ENCODE peak calls at places on chromosomes 11 and 22, in eight cellular contexts. G is WTC11; Z is stimulated activated CD4-positive, alpha-beta T cell treated with anti-CD3 and anti-CD28 coated beads, Interleukin-1b, Interleukin-23, amount 100 ng/mL, for 1 hour; Q is activated T-cell treated with anti-CD3 and anti-CD28 coated beads for 24 hours; H is MG63; M is nephron progenitor cell; B is lung; I is NCI-H1105. O is an unnamed sample.

GRCh38 chr22:30265851-30266444 is 703 bp downstream of the OSM start:
- DNase-seq in M (no peak), H (no peak), I (no peak), B (peak), G (no peak), Z (peak), Q (peak), O (peak)

GRCh38 chr22:46869848-46870441 is 107.5 kb downstream of the TBC1D22A start:
- DNase-seq in G (no peak), H (no peak), I (no peak), Q (no peak), Z (no peak), M (no peak), B (no peak), O (no peak)

GRCh38 chr11:2464451-2465165 is 19.8 kb downstream of the KCNQ1 start:
- DNase-seq in I (no peak), Z (no peak), M (no peak), Q (no peak), H (no peak), G (no peak), B (no peak), O (peak)

GRCh38 chr11:45885274-45885920 is at the start of gene MAPK8IP1:
- DNase-seq in G (peak), Z (peak), M (peak), H (peak), I (peak), Q (peak), B (peak), O (peak)

GRCh38 chr11:128728767-128729587 is 35.1 kb downstream of the FLI1 start:
- DNase-seq in I (no peak), B (no peak), Q (no peak), Z (no peak), H (no peak), G (no peak), M (no peak), O (no peak)

GRCh38 chr11:119474682-119475596 is 52.0 kb upstream of the THY1 start:
- DNase-seq in M (peak), B (peak), Z (peak), G (peak), H (peak), Q (peak), I (peak), O (peak)

GRCh38 chr22:37330200-37331033 is 48.1 kb downstream of the CYTH4 start:
- DNase-seq in G (peak), Z (no peak), Q (no peak), I (peak), B (no peak), M (peak), H (peak), O (no peak)

GRCh38 chr22:22404598-22405284 is 103.8 kb downstream of the ZNF280B start:
- DNase-seq in I (no peak), G (no peak), H (no peak), Q (no peak), B (no peak), M (no peak), Z (no peak), O (no peak)

GRCh38 chr11:133898770-133899115 is 53.4 kb upstream of the SPATA19 start:
- DNase-seq in Z (no peak), G (no peak), H (no peak), Q (no peak), M (no peak), I (no peak), B (no peak), O (no peak)

GRCh38 chr11:15202626-15203025 is 87.9 kb downstream of the INSC start:
- DNase-seq in H (no peak), Z (no peak), B (no peak), G (no peak), M (no peak), I (no peak), Q (no peak), O (no peak)

GRCh38 chr22:42500164-42500835 is 19.3 kb downstream of the RRP7A start:
- DNase-seq in M (peak), Q (peak), I (no peak), B (peak), H (peak), G (peak), Z (peak), O (peak)

GRCh38 chr11:9459573-9460321 is 1.1 kb upstream of the ZNF143 start:
- DNase-seq in H (peak), Z (no peak), Q (peak), G (no peak), M (no peak), I (peak), B (no peak), O (no peak)

GRCh38 chr11:5274340-5274739 is 4.6 kb upstream of the HBE1 start:
- DNase-seq in M (no peak), I (no peak), Z (no peak), B (no peak), G (no peak), Q (no peak), H (no peak), O (no peak)

GRCh38 chr11:111302298-111302697 is 4.0 kb downstream of the POU2AF3 start:
- DNase-seq in B (peak), Q (no peak), Z (no peak), M (no peak), I (peak), G (no peak), H (no peak), O (no peak)

GRCh38 chr11:12402027-12402426 is 24.7 kb downstream of the PARVA start:
- DNase-seq in H (no peak), G (no peak), I (no peak), Z (no peak), B (no peak), M (no peak), Q (no peak), O (no peak)

GRCh38 chr11:134014502-134014901 is 54.4 kb upstream of the JAM3 start:
- DNase-seq in Q (no peak), B (no peak), H (no peak), M (no peak), Z (no peak), I (peak), G (peak), O (peak)

GRCh38 chr11:11078344-11078743 is 220.5 kb upstream of the ZBED5 start:
- DNase-seq in H (no peak), I (no peak), Z (no peak), Q (no peak), M (no peak), B (no peak), G (no peak), O (no peak)

GRCh38 chr11:61688368-61689163 is 8.4 kb downstream of the DAGLA start:
- DNase-seq in H (peak), I (no peak), M (no peak), G (no peak), B (peak), Z (no peak), Q (no peak), O (peak)

GRCh38 chr11:47408598-47409439 is 429 bp downstream of the SLC39A13 start:
- DNase-seq in G (peak), Z (no peak), H (peak), I (no peak), M (peak), B (no peak), Q (no peak), O (no peak)

GRCh38 chr11:34413263-34413662 is 25.5 kb upstream of the CAT start:
- DNase-seq in B (no peak), I (no peak), Q (no peak), M (no peak), H (no peak), G (no peak), Z (no peak), O (no peak)

GRCh38 chr11:12540913-12541587 is 133.2 kb upstream of the TEAD1 start:
- DNase-seq in M (no peak), H (peak), I (no peak), B (no peak), Q (no peak), G (no peak), Z (no peak), O (no peak)

GRCh38 chr11:1503708-1504104 is 17.1 kb upstream of the MOB2 start:
- DNase-seq in I (no peak), H (no peak), G (no peak), Z (no peak), B (no peak), Q (no peak), M (no peak), O (no peak)

GRCh38 chr22:42787357-42787736 is 66.7 kb upstream of the A4GALT start:
- DNase-seq in M (no peak), H (no peak), Z (no peak), B (no peak), G (no peak), Q (no peak), I (no peak), O (no peak)

GRCh38 chr22:39433476-39434242 is 23.2 kb upstream of the MGAT3 start:
- DNase-seq in G (no peak), H (no peak), I (no peak), Q (no peak), Z (no peak), M (no peak), B (no peak), O (no peak)

GRCh38 chr11:11081786-11082185 is 223.9 kb upstream of the ZBED5 start:
- DNase-seq in Q (no peak), I (no peak), G (no peak), M (no peak), Z (no peak), B (no peak), H (no peak), O (no peak)

GRCh38 chr11:121241300-121242176 is 51.0 kb upstream of the SC5D start:
- DNase-seq in Z (no peak), B (no peak), M (peak), Q (no peak), H (no peak), I (no peak), G (peak), O (no peak)

GRCh38 chr11:19595499-19595839 is 117.2 kb upstream of the NAV2 start:
- DNase-seq in M (no peak), Z (no peak), I (no peak), H (peak), B (no peak), Q (no peak), G (no peak), O (no peak)

GRCh38 chr22:20673341-20674195 is 100.3 kb upstream of the SERPIND1 start:
- DNase-seq in B (no peak), M (no peak), Q (no peak), G (no peak), H (no peak), Z (no peak), I (no peak), O (no peak)

GRCh38 chr22:41799486-41800347 is 762 bp upstream of the CCDC134 start:
- DNase-seq in G (peak), H (peak), I (no peak), B (peak), Z (no peak), M (peak), Q (peak), O (peak)

GRCh38 chr22:46681010-46681409 is 57.0 kb downstream of the CERK start:
- DNase-seq in I (no peak), H (no peak), Z (no peak), G (peak), B (no peak), Q (no peak), M (no peak), O (peak)

O was measured in pancreas.